ENCODE peak calls at places on chromosomes 16 and 17, in five cellular contexts. One of them, this sample, is unnamed.

GRCh38 chr17:39740357-39741111 is 2.8 kb downstream of the GRB7 start:
- DNase-seq in SK-N-SH: peak
- DNase-seq in K562: peak
- DNase-seq in GM12878: no peak
- DNase-seq in H1: peak
- DNase-seq in this sample: no peak

GRCh38 chr16:66289986-66290385 is 76.5 kb upstream of the CDH5 start:
- DNase-seq in GM12878: no peak
- DNase-seq in SK-N-SH: no peak
- DNase-seq in K562: no peak
- DNase-seq in H1: no peak
- DNase-seq in this sample: no peak

GRCh38 chr17:18259621-18260331 is 686 bp upstream of the MIEF2 start:
- DNase-seq in GM12878: no peak
- DNase-seq in H1: no peak
- DNase-seq in K562: no peak
- DNase-seq in SK-N-SH: peak
- DNase-seq in this sample: no peak

GRCh38 chr17:68832140-68832871 is 122.9 kb downstream of the ABCA8 start:
- DNase-seq in GM12878: no peak
- DNase-seq in K562: no peak
- DNase-seq in SK-N-SH: no peak
- DNase-seq in H1: no peak
- DNase-seq in this sample: no peak

GRCh38 chr17:17683710-17684365 is 2.6 kb downstream of the RAI1 start:
- DNase-seq in K562: no peak
- DNase-seq in SK-N-SH: no peak
- DNase-seq in H1: no peak
- DNase-seq in GM12878: no peak
- DNase-seq in this sample: no peak

GRCh38 chr17:45336390-45337182 is 19.8 kb upstream of the MAP3K14 start:
- DNase-seq in K562: peak
- DNase-seq in H1: no peak
- DNase-seq in SK-N-SH: no peak
- DNase-seq in GM12878: no peak
- DNase-seq in this sample: no peak

GRCh38 chr17:63550816-63551639 is 751 bp downstream of the DCAF7 start:
- DNase-seq in GM12878: no peak
- DNase-seq in H1: peak
- DNase-seq in K562: peak
- DNase-seq in SK-N-SH: peak
- DNase-seq in this sample: no peak

GRCh38 chr16:7555459-7555858 is 222.8 kb downstream of the RBFOX1 start:
- DNase-seq in SK-N-SH: no peak
- DNase-seq in H1: no peak
- DNase-seq in K562: no peak
- DNase-seq in GM12878: no peak
- DNase-seq in this sample: no peak

GRCh38 chr17:50689956-50690886 is 17.5 kb downstream of the ANKRD40 start:
- DNase-seq in GM12878: no peak
- DNase-seq in SK-N-SH: peak
- DNase-seq in K562: no peak
- DNase-seq in H1: no peak
- DNase-seq in this sample: no peak

GRCh38 chr16:91484-91883 is 13.5 kb downstream of the MPG start:
- DNase-seq in K562: no peak
- DNase-seq in SK-N-SH: no peak
- DNase-seq in GM12878: no peak
- DNase-seq in H1: no peak
- DNase-seq in this sample: no peak

GRCh38 chr16:86942469-86943175 is 364.3 kb downstream of the FOXL1 start:
- DNase-seq in GM12878: no peak
- DNase-seq in SK-N-SH: no peak
- DNase-seq in H1: no peak
- DNase-seq in K562: no peak
- DNase-seq in this sample: no peak

GRCh38 chr16:85052536-85052935 is 24.9 kb downstream of the KIAA0513 start:
- DNase-seq in GM12878: no peak
- DNase-seq in SK-N-SH: no peak
- DNase-seq in K562: no peak
- DNase-seq in H1: no peak
- DNase-seq in this sample: no peak

GRCh38 chr16:29765167-29766032 is 12.7 kb upstream of the ZG16 start:
- DNase-seq in GM12878: no peak
- DNase-seq in H1: no peak
- DNase-seq in K562: no peak
- DNase-seq in SK-N-SH: no peak
- DNase-seq in this sample: no peak

GRCh38 chr16:56199164-56199563 is 7.9 kb downstream of the GNAO1 start:
- DNase-seq in SK-N-SH: no peak
- DNase-seq in H1: no peak
- DNase-seq in GM12878: peak
- DNase-seq in K562: no peak
- DNase-seq in this sample: no peak

GRCh38 chr16:50213939-50214519 is 52.3 kb upstream of the ADCY7 start:
- DNase-seq in K562: peak
- DNase-seq in H1: no peak
- DNase-seq in GM12878: no peak
- DNase-seq in SK-N-SH: peak
- DNase-seq in this sample: peak

GRCh38 chr16:856101-856500 is 55.6 kb upstream of the GNG13 start:
- DNase-seq in K562: no peak
- DNase-seq in H1: no peak
- DNase-seq in SK-N-SH: no peak
- DNase-seq in GM12878: no peak
- DNase-seq in this sample: no peak

GRCh38 chr16:52435573-52435972 is 111.4 kb downstream of the TOX3 start:
- DNase-seq in H1: no peak
- DNase-seq in GM12878: no peak
- DNase-seq in K562: no peak
- DNase-seq in SK-N-SH: no peak
- DNase-seq in this sample: no peak

GRCh38 chr17:73973881-73974409 is 229.5 kb upstream of the RPL38 start:
- DNase-seq in GM12878: no peak
- DNase-seq in K562: no peak
- DNase-seq in H1: no peak
- DNase-seq in SK-N-SH: peak
- DNase-seq in this sample: no peak

GRCh38 chr16:27449434-27450188 is 47.6 kb downstream of the IL21R start:
- DNase-seq in SK-N-SH: no peak
- DNase-seq in H1: no peak
- DNase-seq in K562: no peak
- DNase-seq in GM12878: no peak
- DNase-seq in this sample: no peak

GRCh38 chr16:89295915-89296314 is 78.4 kb downstream of the ZNF778 start:
- DNase-seq in GM12878: no peak
- DNase-seq in SK-N-SH: no peak
- DNase-seq in H1: no peak
- DNase-seq in K562: no peak
- DNase-seq in this sample: peak

GRCh38 chr17:44075598-44076293 is 5.2 kb downstream of the G6PC3 start:
- DNase-seq in SK-N-SH: no peak
- DNase-seq in H1: no peak
- DNase-seq in K562: no peak
- DNase-seq in GM12878: no peak
- DNase-seq in this sample: no peak

GRCh38 chr17:77736207-77736600 is 222.3 kb upstream of the TNRC6C start:
- DNase-seq in SK-N-SH: no peak
- DNase-seq in K562: no peak
- DNase-seq in GM12878: no peak
- DNase-seq in H1: peak
- DNase-seq in this sample: no peak

GRCh38 chr17:73338050-73338491 is 26.3 kb upstream of the CDC42EP4 start:
- DNase-seq in SK-N-SH: peak
- DNase-seq in K562: no peak
- DNase-seq in H1: no peak
- DNase-seq in GM12878: no peak
- DNase-seq in this sample: no peak

GRCh38 chr17:81867123-81867951 is 3.8 kb downstream of the ARHGDIA start:
- DNase-seq in SK-N-SH: peak
- DNase-seq in H1: peak
- DNase-seq in K562: no peak
- DNase-seq in GM12878: no peak
- DNase-seq in this sample: no peak
- TF ChIP-seq GABPA in SK-N-SH: peak
- TF ChIP-seq GABPA in H1: peak
- TF ChIP-seq GABPA in K562: no peak
- TF ChIP-seq GABPA in GM12878: no peak
- TF ChIP-seq GABPA in this sample: no peak

GRCh38 chr17:61335845-61336655 is 63.6 kb upstream of the TBX2 start:
- DNase-seq in H1: no peak
- DNase-seq in K562: no peak
- DNase-seq in GM12878: no peak
- DNase-seq in SK-N-SH: peak
- DNase-seq in this sample: no peak
- H3K4me3 ChIP-seq in H1: no peak
- H3K4me3 ChIP-seq in K562: no peak
- H3K4me3 ChIP-seq in GM12878: no peak
- H3K4me3 ChIP-seq in SK-N-SH: no peak
- H3K4me3 ChIP-seq in this sample: no peak

GRCh38 chr17:81712468-81713003 is 452 bp downstream of the SLC25A10 start:
- DNase-seq in SK-N-SH: peak
- DNase-seq in K562: peak
- DNase-seq in H1: no peak
- DNase-seq in GM12878: no peak
- DNase-seq in this sample: no peak
- TF ChIP-seq CTCF in SK-N-SH: peak
- TF ChIP-seq CTCF in K562: peak
- TF ChIP-seq CTCF in H1: peak
- TF ChIP-seq CTCF in GM12878: no peak
- TF ChIP-seq CTCF in this sample: no peak

GRCh38 chr16:4110065-4110464 is 6.2 kb downstream of the ADCY9 start:
- DNase-seq in K562: no peak
- DNase-seq in GM12878: no peak
- DNase-seq in SK-N-SH: no peak
- DNase-seq in H1: no peak
- DNase-seq in this sample: no peak

GRCh38 chr16:4111748-4112696 is 4.2 kb downstream of the ADCY9 start:
- DNase-seq in GM12878: no peak
- DNase-seq in H1: no peak
- DNase-seq in K562: no peak
- DNase-seq in SK-N-SH: no peak
- DNase-seq in this sample: no peak

GRCh38 chr16:4110680-4111079 is 5.6 kb downstream of the ADCY9 start:
- DNase-seq in GM12878: no peak
- DNase-seq in K562: no peak
- DNase-seq in SK-N-SH: no peak
- DNase-seq in H1: no peak
- DNase-seq in this sample: no peak

GRCh38 chr16:4106516-4106915 is 9.7 kb downstream of the ADCY9 start:
- DNase-seq in K562: no peak
- DNase-seq in GM12878: no peak
- DNase-seq in H1: no peak
- DNase-seq in SK-N-SH: no peak
- DNase-seq in this sample: no peak

DNA sequence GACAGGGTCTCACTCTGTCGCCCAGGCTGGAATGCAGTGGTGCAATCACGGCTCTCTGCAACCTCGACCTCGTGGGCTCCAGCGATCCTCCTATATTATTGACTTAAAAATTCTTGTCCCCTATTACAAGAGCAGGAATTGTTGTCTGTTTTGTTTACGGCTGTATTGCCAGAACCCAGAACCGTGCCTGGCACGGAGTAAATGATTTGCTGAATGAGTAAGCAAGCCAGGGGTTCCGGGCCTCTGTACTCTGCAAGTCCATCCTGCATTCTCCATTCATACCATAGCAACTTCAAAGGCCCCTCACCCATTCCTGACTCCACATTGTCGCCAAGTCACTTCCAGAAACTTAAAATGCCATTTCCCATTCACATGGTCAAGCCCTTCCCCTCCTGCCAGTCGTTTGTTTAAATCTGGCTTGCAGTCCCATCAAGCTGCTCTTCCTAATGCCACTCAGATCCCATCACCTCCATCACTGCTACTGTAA is 6.9 kb downstream of the ADCY9 start:
- DNase-seq in SK-N-SH: no peak
- DNase-seq in GM12878: no peak
- DNase-seq in K562: no peak
- DNase-seq in H1: no peak
- DNase-seq in this sample: no peak
- TF ChIP-seq GABPA in SK-N-SH: no peak
- TF ChIP-seq GABPA in GM12878: no peak
- TF ChIP-seq GABPA in K562: no peak
- TF ChIP-seq GABPA in H1: no peak
- TF ChIP-seq GABPA in this sample: no peak

GRCh38 chr16:21235199-21235585 is 1.7 kb downstream of the ANKS4B start:
- DNase-seq in H1: no peak
- DNase-seq in GM12878: no peak
- DNase-seq in SK-N-SH: no peak
- DNase-seq in K562: no peak
- DNase-seq in this sample: no peak

GRCh38 chr16:21236831-21237230 is 3.3 kb downstream of the ANKS4B start:
- DNase-seq in GM12878: no peak
- DNase-seq in H1: no peak
- DNase-seq in SK-N-SH: no peak
- DNase-seq in K562: no peak
- DNase-seq in this sample: no peak

GRCh38 chr16:21228473-21228872 is 5.0 kb upstream of the ANKS4B start:
- DNase-seq in GM12878: no peak
- DNase-seq in K562: no peak
- DNase-seq in SK-N-SH: no peak
- DNase-seq in H1: peak
- DNase-seq in this sample: no peak

GRCh38 chr16:21233045-21233520 is 416 bp upstream of the ANKS4B start:
- DNase-seq in GM12878: no peak
- DNase-seq in H1: no peak
- DNase-seq in SK-N-SH: no peak
- DNase-seq in K562: no peak
- DNase-seq in this sample: no peak

DNA sequence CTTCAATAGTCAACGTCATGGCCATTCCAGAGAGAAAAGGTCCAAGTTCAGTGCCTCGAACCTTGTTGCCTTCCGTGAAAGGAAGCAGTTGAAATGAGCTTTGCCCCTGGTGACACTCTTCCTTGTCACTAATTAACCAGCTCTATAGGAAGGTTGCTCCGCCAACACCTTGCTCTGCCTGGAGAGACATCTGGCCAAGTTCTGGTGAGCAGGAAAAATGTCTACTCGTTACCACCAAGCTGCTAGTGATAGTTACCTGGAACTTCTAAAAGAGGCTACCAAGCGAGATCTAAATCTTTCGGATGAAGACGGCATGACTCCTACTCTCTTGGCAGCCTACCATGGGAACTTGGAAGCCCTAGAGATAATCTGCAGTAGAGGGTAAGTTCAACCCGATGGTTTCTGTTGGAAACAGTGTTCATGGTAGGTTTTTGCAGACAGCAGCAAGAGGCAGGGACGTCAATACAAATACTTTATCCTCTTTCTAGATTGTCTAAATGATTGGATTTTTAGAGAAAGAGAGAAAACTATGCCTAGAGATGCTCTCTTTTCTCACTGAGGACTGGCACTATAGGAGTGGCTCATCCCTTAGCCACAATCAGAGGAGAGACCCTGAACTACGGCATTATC is at the start of gene ANKS4B:
- DNase-seq in K562: no peak
- DNase-seq in GM12878: no peak
- DNase-seq in H1: peak
- DNase-seq in SK-N-SH: no peak
- DNase-seq in this sample: no peak
- H3K4me3 ChIP-seq in K562: no peak
- H3K4me3 ChIP-seq in GM12878: no peak
- H3K4me3 ChIP-seq in H1: no peak
- H3K4me3 ChIP-seq in SK-N-SH: no peak
- H3K4me3 ChIP-seq in this sample: no peak

This sample was measured in HL-60.